ENCODE peak calls at places on chromosomes 1 and 21, in four cellular contexts. S is ovary, I is thoracic aorta, M is right lobe of liver. Z is an unnamed sample.

GRCh38 chr1:8524637-8525157 is 206.8 kb downstream of the SLC45A1 start:
- DNase-seq in S (no peak), M (no peak), I (no peak), Z (no peak)

GRCh38 chr1:23556661-23557470 is 2.4 kb downstream of the ID3 start:
- DNase-seq in I (no peak), S (no peak), M (no peak), Z (no peak)

GRCh38 chr1:42837742-42838141 is 8.7 kb upstream of the ZNF691 start:
- DNase-seq in I (no peak), S (no peak), M (no peak), Z (no peak)

GRCh38 chr1:224488806-224489584 is 54.4 kb upstream of the WDR26 start:
- DNase-seq in I (no peak), M (no peak), S (no peak), Z (no peak)

GRCh38 chr1:244863491-244864252 is 671 bp downstream of the HNRNPU start:
- DNase-seq in I (no peak), S (peak), M (peak), Z (peak)

GRCh38 chr1:234977891-234978396 is 150.7 kb downstream of the TOMM20 start:
- DNase-seq in S (no peak), I (no peak), M (peak), Z (no peak)

GRCh38 chr1:193339396-193339795 is 153.0 kb upstream of the B3GALT2 start:
- DNase-seq in I (no peak), M (no peak), S (no peak), Z (no peak)

GRCh38 chr1:84339503-84339902 is 38.0 kb downstream of the SAMD13 start:
- DNase-seq in S (no peak), M (no peak), I (no peak), Z (no peak)

GRCh38 chr21:41169258-41169576 is 1.3 kb downstream of the BACE2 start:
- DNase-seq in I (no peak), S (no peak), M (no peak), Z (no peak)

GRCh38 chr1:203167026-203167912 is 8.4 kb downstream of the MYBPH start:
- DNase-seq in M (no peak), S (no peak), I (no peak), Z (no peak)

GRCh38 chr1:25890249-25891034 is 14.9 kb upstream of the PAQR7 start:
- DNase-seq in S (peak), I (no peak), M (no peak), Z (no peak)

GRCh38 chr1:246607466-246607865 is 41.2 kb downstream of the CNST start:
- DNase-seq in S (no peak), I (no peak), M (no peak), Z (no peak)

GRCh38 chr1:32981003-32981909 is 16.6 kb upstream of the RNF19B start:
- DNase-seq in S (no peak), I (peak), M (no peak), Z (no peak)

GRCh38 chr1:212665241-212666115 is 34.2 kb downstream of the BATF3 start:
- DNase-seq in I (no peak), M (peak), S (peak), Z (no peak)

GRCh38 chr1:167777253-167777618 is 55.5 kb downstream of the MPZL1 start:
- DNase-seq in S (no peak), M (no peak), I (no peak), Z (no peak)

GRCh38 chr1:59892836-59893811 is 33.4 kb downstream of the CYP2J2 start:
- DNase-seq in S (no peak), M (no peak), I (no peak), Z (no peak)

GRCh38 chr1:85957760-85958159 is 198.8 kb downstream of the COL24A1 start:
- DNase-seq in I (no peak), S (no peak), M (no peak), Z (no peak)

GRCh38 chr1:86395771-86396502 is at the start of gene ODF2L:
- DNase-seq in S (peak), I (peak), M (peak), Z (peak)

GRCh38 chr21:42222386-42222785 is 3.4 kb downstream of the ABCG1 start:
- DNase-seq in M (no peak), I (no peak), S (no peak), Z (no peak)

GRCh38 chr1:208107817-208108608 is 136.2 kb downstream of the PLXNA2 start:
- DNase-seq in I (no peak), S (peak), M (no peak), Z (no peak)

GRCh38 chr1:182718311-182718710 is 33.9 kb upstream of the RGS8 start:
- DNase-seq in S (no peak), I (no peak), M (no peak), Z (no peak)

GRCh38 chr21:45134677-45135076 is 60.3 kb downstream of the ADARB1 start:
- DNase-seq in S (no peak), M (no peak), I (no peak), Z (no peak)

GRCh38 chr21:45510466-45510955 is 31.7 kb downstream of the SLC19A1 start:
- DNase-seq in M (peak), I (no peak), S (peak), Z (no peak)

GRCh38 chr1:232629250-232630046 is 485 bp downstream of the SIPA1L2 start:
- DNase-seq in I (no peak), M (peak), S (peak), Z (no peak)

GRCh38 chr1:101004666-101005065 is 20.9 kb downstream of the DPH5 start:
- DNase-seq in I (no peak), S (no peak), M (no peak), Z (no peak)

GRCh38 chr1:46556822-46557221 is 5.4 kb upstream of the KNCN start:
- DNase-seq in S (no peak), M (no peak), I (no peak), Z (no peak)

GRCh38 chr1:50538476-50538875 is 115.2 kb upstream of the DMRTA2 start:
- DNase-seq in S (no peak), I (no peak), M (no peak), Z (no peak)

GRCh38 chr1:87673748-87674147 is 345.1 kb downstream of the LMO4 start:
- DNase-seq in S (no peak), M (no peak), I (no peak), Z (no peak)

GRCh38 chr1:33111965-33112364 is 31.0 kb downstream of the AZIN2 start:
- DNase-seq in I (no peak), S (no peak), M (no peak), Z (no peak)

GRCh38 chr21:35509004-35509704 is 460.1 kb upstream of the RUNX1 start:
- DNase-seq in M (no peak), I (no peak), S (no peak), Z (no peak)

GRCh38 chr1:151013518-151013917 is 5.3 kb downstream of the PRUNE1 start:
- DNase-seq in M (no peak), I (no peak), S (peak), Z (no peak)

GRCh38 chr1:203702130-203702577 is 62.8 kb upstream of the LAX1 start:
- DNase-seq in M (no peak), S (peak), I (no peak), Z (no peak)

GRCh38 chr1:32933742-32934322 is 30.8 kb downstream of the RNF19B start:
- DNase-seq in M (no peak), S (no peak), I (no peak), Z (no peak)

GRCh38 chr1:89081005-89081404 is 16.0 kb upstream of the GBP1 start:
- DNase-seq in I (no peak), M (no peak), S (no peak), Z (no peak)

GRCh38 chr21:45390121-45390751 is 14.7 kb upstream of the COL18A1 start:
- DNase-seq in I (no peak), M (peak), S (peak), Z (no peak)

GRCh38 chr1:235270625-235271024 is 57.4 kb downstream of the ARID4B start:
- DNase-seq in M (no peak), S (no peak), I (no peak), Z (no peak)

GRCh38 chr21:44637018-44637850 is at the start of gene KRTAP10-10:
- DNase-seq in I (no peak), S (no peak), M (no peak), Z (no peak)

DNA sequence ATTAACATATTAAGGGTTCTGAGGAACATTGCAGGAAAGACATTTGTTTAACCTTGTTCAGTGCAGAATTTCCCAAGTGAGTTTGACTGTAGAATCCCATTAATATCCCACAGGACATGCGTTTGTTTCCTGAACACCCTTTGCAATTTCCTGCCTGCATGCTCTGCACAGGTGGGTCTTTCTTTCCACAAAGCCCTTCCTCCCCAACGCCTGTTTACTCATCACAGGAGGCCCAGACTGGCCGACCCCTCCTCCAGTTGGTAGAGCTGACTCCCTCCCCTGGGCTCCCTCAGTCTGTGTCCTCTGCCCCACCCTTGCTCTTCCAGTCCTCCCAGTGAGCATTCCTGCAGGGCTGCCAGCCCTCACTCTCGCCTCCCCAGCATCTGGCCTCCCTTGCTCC is 47.5 kb upstream of the CTPS1 start:
- DNase-seq in I (no peak), S (no peak), M (no peak), Z (no peak)
- H3K27ac ChIP-seq in I (no peak), S (no peak), M (no peak), Z (no peak)

GRCh38 chr1:21703318-21703963 is 34.3 kb upstream of the RAP1GAP start:
- DNase-seq in S (no peak), M (no peak), I (no peak), Z (no peak)
- H3K27ac ChIP-seq in S (no peak), M (no peak), I (no peak), Z (no peak)

GRCh38 chr1:10338047-10338446 is 60.8 kb upstream of the PGD start:
- DNase-seq in M (no peak), I (no peak), S (peak), Z (no peak)
- H3K27ac ChIP-seq in M (no peak), I (no peak), S (no peak), Z (no peak)

GRCh38 chr1:40907899-40908298 is 45.7 kb upstream of the CITED4 start:
- DNase-seq in M (no peak), I (no peak), S (no peak), Z (no peak)
- H3K27ac ChIP-seq in M (no peak), I (no peak), S (no peak), Z (no peak)

Z was measured in esophagus squamous epithelium.